ENCODE peak calls at places on chromosomes 11 and 22, in eight cellular contexts. V is ACHN, L is heart right ventricle, S is T-cell, K is COLO829, M is aorta, U is cardiac fibroblast, E is hepatocyte. G is an unnamed sample.

GRCh38 chr11:128328955-128329551 is 258.3 kb downstream of the ETS1 start:
- DNase-seq in V (no peak), L (peak), S (peak), K (peak), M (no peak), U (peak), E (no peak), G (no peak)

GRCh38 chr11:13561860-13562259 is 66.1 kb upstream of the PTH start:
- DNase-seq in V (no peak), L (no peak), S (no peak), K (no peak), M (no peak), U (no peak), E (no peak), G (no peak)

GRCh38 chr11:65541093-65542010 is 16.5 kb downstream of the SCYL1 start:
- DNase-seq in V (no peak), L (no peak), S (no peak), K (no peak), M (no peak), U (no peak), E (no peak), G (no peak)

GRCh38 chr11:106761745-106762144 is 256.5 kb downstream of the GUCY1A2 start:
- DNase-seq in V (no peak), L (no peak), S (no peak), K (no peak), M (no peak), U (no peak), E (no peak), G (no peak)

GRCh38 chr11:121757480-121758125 is 304.8 kb upstream of the SORL1-AS1 start:
- DNase-seq in V (no peak), L (no peak), S (no peak), K (no peak), M (no peak), U (no peak), E (peak), G (no peak)

GRCh38 chr11:28539239-28540025 is 431.2 kb downstream of the METTL15 start:
- DNase-seq in V (no peak), L (no peak), S (no peak), K (no peak), M (no peak), U (no peak), E (no peak), G (no peak)

GRCh38 chr11:102603576-102603975 is 21.6 kb downstream of the MMP20 start:
- DNase-seq in V (no peak), L (no peak), S (no peak), K (no peak), M (no peak), U (no peak), E (no peak), G (no peak)

GRCh38 chr11:12719221-12719620 is 45.0 kb downstream of the TEAD1 start:
- DNase-seq in V (no peak), L (no peak), S (no peak), K (no peak), M (no peak), U (peak), E (no peak), G (no peak)

GRCh38 chr11:34629711-34630110 is 8.8 kb downstream of the EHF start:
- DNase-seq in V (no peak), L (no peak), S (no peak), K (no peak), M (no peak), U (no peak), E (no peak), G (no peak)

GRCh38 chr11:88537613-88538012 is 200.1 kb upstream of the CTSC start:
- DNase-seq in V (no peak), L (no peak), S (no peak), K (no peak), M (no peak), U (no peak), E (no peak), G (no peak)

GRCh38 chr11:117859061-117859460 is 17.4 kb downstream of the FXYD6 start:
- DNase-seq in V (no peak), L (no peak), S (no peak), K (no peak), M (no peak), U (no peak), E (no peak), G (no peak)

GRCh38 chr11:3188496-3189192 is 23.5 kb upstream of the OSBPL5 start:
- DNase-seq in V (no peak), L (no peak), S (no peak), K (no peak), M (no peak), U (no peak), E (no peak), G (no peak)

GRCh38 chr11:1399386-1400167 is 9.8 kb downstream of the BRSK2 start:
- DNase-seq in V (no peak), L (no peak), S (no peak), K (no peak), M (no peak), U (no peak), E (no peak), G (no peak)

GRCh38 chr11:66595245-66595904 is 2.4 kb downstream of the CCS start:
- DNase-seq in V (no peak), L (peak), S (no peak), K (no peak), M (no peak), U (peak), E (peak), G (peak)

GRCh38 chr11:77775941-77776340 is 44.6 kb downstream of the RSF1 start:
- DNase-seq in V (no peak), L (no peak), S (no peak), K (no peak), M (no peak), U (no peak), E (no peak), G (no peak)

GRCh38 chr11:39221739-39222138 is 2237.7 kb downstream of the LRRC4C start:
- DNase-seq in V (no peak), L (no peak), S (no peak), K (no peak), M (no peak), U (no peak), E (no peak), G (no peak)

GRCh38 chr22:25478111-25478510 is 86.4 kb upstream of the GRK3 start:
- DNase-seq in V (no peak), L (no peak), S (no peak), K (no peak), M (no peak), U (no peak), E (no peak), G (no peak)

GRCh38 chr11:33694346-33695050 is 6.1 kb downstream of the C11orf91 start:
- DNase-seq in V (no peak), L (no peak), S (no peak), K (no peak), M (no peak), U (no peak), E (no peak), G (no peak)

GRCh38 chr22:33985506-33985905 is 65.2 kb upstream of the LARGE1 start:
- DNase-seq in V (no peak), L (no peak), S (no peak), K (no peak), M (no peak), U (no peak), E (no peak), G (no peak)

GRCh38 chr11:120750647-120751419 is 239.3 kb downstream of the GRIK4 start:
- DNase-seq in V (no peak), L (no peak), S (no peak), K (no peak), M (no peak), U (no peak), E (no peak), G (no peak)

GRCh38 chr22:29734853-29735252 is 15.1 kb downstream of the CABP7 start:
- DNase-seq in V (no peak), L (no peak), S (no peak), K (no peak), M (no peak), U (no peak), E (no peak), G (no peak)

GRCh38 chr11:120182790-120183491 is 27.9 kb upstream of the OAF start:
- DNase-seq in V (peak), L (peak), S (no peak), K (no peak), M (peak), U (peak), E (peak), G (peak)

GRCh38 chr22:35315141-35315854 is 15.6 kb downstream of the TOM1 start:
- DNase-seq in V (no peak), L (no peak), S (no peak), K (no peak), M (peak), U (no peak), E (no peak), G (peak)

GRCh38 chr11:48054994-48055291 is 74.6 kb downstream of the PTPRJ start:
- DNase-seq in V (no peak), L (no peak), S (no peak), K (no peak), M (no peak), U (no peak), E (no peak), G (no peak)

G was measured in left ventricle myocardium inferior.